ENCODE peak calls at places on chromosomes 2 and 18, in six cellular contexts. H, W, A, L, M and K are unnamed samples.

GRCh38 chr2:142867161-142867560 is 10.3 kb upstream of the KYNU start:
- DNase-seq in H (no peak), W (no peak), A (no peak), L (no peak), M (no peak), K (no peak)

GRCh38 chr2:108423502-108424251 is 25.3 kb upstream of the GCC2 start:
- DNase-seq in H (no peak), W (no peak), A (no peak), L (no peak), M (no peak), K (no peak)

GRCh38 chr2:112243233-112243632 is 11.6 kb downstream of the ZC3H8 start:
- DNase-seq in H (no peak), W (no peak), A (no peak), L (no peak), M (no peak), K (no peak)

GRCh38 chr18:37565985-37566478 is 434 bp upstream of the CELF4 start:
- DNase-seq in H (peak), W (no peak), A (peak), L (peak), M (no peak), K (peak)

GRCh38 chr2:30072250-30072842 is 74.5 kb upstream of the YPEL5 start:
- DNase-seq in H (peak), W (no peak), A (peak), L (no peak), M (peak), K (peak)

GRCh38 chr2:60549250-60550150 is 4.0 kb downstream of the BCL11A start:
- DNase-seq in H (peak), W (no peak), A (no peak), L (peak), M (no peak), K (peak)

GRCh38 chr2:37786854-37787253 is 115.4 kb upstream of the CDC42EP3 start:
- DNase-seq in H (no peak), W (no peak), A (no peak), L (no peak), M (no peak), K (no peak)

GRCh38 chr2:132429941-132430573 is 13.5 kb downstream of the GPR39 start:
- DNase-seq in H (no peak), W (no peak), A (no peak), L (no peak), M (no peak), K (peak)

GRCh38 chr2:240502430-240503121 is 55.2 kb downstream of the ANKMY1 start:
- DNase-seq in H (no peak), W (peak), A (no peak), L (no peak), M (no peak), K (peak)

DNA sequence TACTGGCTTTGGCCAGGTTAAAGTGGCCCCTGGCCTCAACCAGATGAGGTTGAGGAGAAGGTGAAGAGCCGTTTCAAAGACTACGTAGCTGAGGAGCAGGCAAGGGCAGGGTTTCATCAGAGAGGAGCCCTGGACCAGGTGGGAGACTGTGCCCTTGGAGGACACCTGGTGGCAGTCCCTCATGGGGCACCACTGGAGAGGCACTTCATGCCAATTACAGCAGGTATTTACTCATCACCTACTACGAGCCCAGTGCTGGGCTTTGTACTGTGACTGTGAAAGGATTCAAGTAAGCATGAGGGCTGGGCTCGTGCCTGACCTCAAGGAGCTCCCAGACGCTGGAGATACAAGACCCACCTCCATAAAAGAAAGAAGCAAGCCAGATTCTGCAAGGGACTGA is 37.6 kb downstream of the SMAD7 start:
- DNase-seq in H (no peak), W (no peak), A (no peak), L (peak), M (no peak), K (peak)
- TF ChIP-seq CTCF in H (peak), W (no peak), A (peak), L (peak), M (no peak), K (peak)

GRCh38 chr18:23908827-23909226 is 105.7 kb upstream of the TTC39C start:
- DNase-seq in H (no peak), W (no peak), A (no peak), L (no peak), M (no peak), K (no peak)

GRCh38 chr18:23906658-23907057 is 107.9 kb upstream of the TTC39C start:
- DNase-seq in H (no peak), W (no peak), A (no peak), L (no peak), M (no peak), K (no peak)

GRCh38 chr18:23912356-23912755 is 102.2 kb upstream of the TTC39C start:
- DNase-seq in H (no peak), W (no peak), A (peak), L (no peak), M (no peak), K (no peak)

GRCh38 chr18:23910032-23910431 is 104.5 kb upstream of the TTC39C start:
- DNase-seq in H (no peak), W (no peak), A (no peak), L (no peak), M (no peak), K (no peak)
- H3K27ac ChIP-seq in H (no peak), W (no peak), A (no peak), L (no peak), M (no peak), K (no peak)

GRCh38 chr2:20443276-20443920 is 3.5 kb upstream of the RHOB start:
- DNase-seq in H (no peak), W (no peak), A (no peak), L (peak), M (no peak), K (peak)

GRCh38 chr2:20446917-20447436 is at the start of gene RHOB:
- DNase-seq in H (peak), W (peak), A (peak), L (peak), M (peak), K (peak)

GRCh38 chr2:20444993-20445910 is 1.6 kb upstream of the RHOB start:
- DNase-seq in H (no peak), W (no peak), A (no peak), L (peak), M (no peak), K (peak)

GRCh38 chr2:20446280-20446916 is 476 bp upstream of the RHOB start:
- DNase-seq in H (peak), W (no peak), A (peak), L (no peak), M (no peak), K (no peak)

DNA sequence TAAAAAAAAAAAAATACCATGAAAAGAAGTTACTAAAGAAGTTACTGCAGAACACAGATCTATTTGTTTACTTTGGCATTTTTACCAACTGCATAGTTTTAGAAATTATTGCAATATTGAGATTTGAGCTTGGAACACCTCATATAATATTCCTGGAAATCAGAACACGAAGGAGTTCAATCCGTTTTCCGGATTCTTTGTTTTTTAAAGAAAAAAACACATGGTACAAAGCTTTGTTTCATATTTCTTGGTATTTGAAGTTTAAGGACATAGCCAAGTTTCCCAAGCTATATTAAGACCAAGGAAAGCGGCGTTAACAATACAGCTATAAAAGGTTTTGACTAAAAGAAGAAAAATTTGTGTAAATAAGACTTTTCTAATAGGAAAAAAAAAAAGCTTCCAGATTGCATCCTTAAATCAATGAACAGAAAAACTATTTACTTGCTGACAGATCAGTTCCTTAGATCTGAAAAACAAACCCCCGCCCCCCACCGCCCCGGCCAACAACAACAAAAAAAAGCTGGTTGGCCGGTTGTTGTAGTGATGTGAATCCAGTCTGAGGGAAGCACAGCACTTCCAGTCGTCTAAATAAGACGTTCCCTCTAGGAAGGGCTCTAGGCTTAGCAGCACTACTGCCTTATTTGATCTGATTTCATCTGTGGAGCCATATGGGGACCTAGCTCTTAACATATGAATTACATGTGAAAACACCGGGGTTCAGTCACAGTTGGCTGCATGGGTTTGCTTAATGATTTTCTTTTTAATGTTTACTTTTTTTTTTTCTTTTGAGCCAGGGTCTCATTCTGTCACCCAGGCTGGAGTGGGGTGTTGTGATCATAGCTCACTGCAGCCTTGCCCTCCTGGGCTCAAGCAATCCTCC is 2.5 kb upstream of the RHOB start:
- DNase-seq in H (peak), W (no peak), A (peak), L (peak), M (no peak), K (peak)
- TF ChIP-seq CTCF in H (no peak), W (no peak), A (no peak), L (no peak), M (no peak), K (no peak)

DNA sequence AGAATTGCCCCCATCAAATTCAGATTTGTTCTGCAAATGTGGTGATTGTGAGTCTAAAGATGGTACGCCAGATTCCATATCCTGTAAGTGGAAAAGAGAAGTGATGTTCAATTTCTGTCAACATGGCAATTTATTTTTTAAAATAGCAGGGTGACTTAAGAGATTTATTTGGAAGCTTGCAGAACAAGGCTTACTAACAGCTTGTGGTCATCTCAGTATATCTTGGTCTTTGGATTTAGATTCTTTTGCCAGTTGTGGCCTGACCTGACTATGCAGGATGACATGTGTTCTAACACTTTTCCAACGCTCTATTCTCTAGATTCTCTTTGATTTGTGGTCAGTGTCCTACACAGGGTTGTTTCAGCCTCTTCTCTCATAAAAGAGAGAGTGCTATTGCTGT is 74.4 kb downstream of the MAP3K20 start:
- DNase-seq in H (no peak), W (no peak), A (peak), L (no peak), M (peak), K (no peak)
- H3K27ac ChIP-seq in H (peak), W (no peak), A (no peak), L (no peak), M (no peak), K (no peak)